ENCODE peak calls at places on chromosomes 11 and 22, in eight cellular contexts. Q, K, J, D, T, Y, P and V are unnamed samples. For H3K27me3 and H3K9me3, the result is how much of the 10 kb centered on the place peaks cover.

GRCh38 chr22:26567610-26568009 is 22.3 kb downstream of the TPST2 start:
- DNase-seq in T (no peak), D (no peak), J (no peak), Y (no peak), K (no peak), P (no peak), Q (no peak), V (no peak)

GRCh38 chr11:13486926-13487660 is 8.7 kb downstream of the PTH start:
- DNase-seq in K (peak), T (peak), Y (peak), J (no peak), P (no peak), D (peak), Q (peak), V (no peak)

GRCh38 chr11:132263231-132263630 is 892.8 kb downstream of the NTM start:
- DNase-seq in D (no peak), P (no peak), K (no peak), Q (no peak), Y (no peak), T (no peak), J (no peak), V (no peak)

GRCh38 chr11:45765107-45765668 is 39.8 kb upstream of the SLC35C1 start:
- DNase-seq in Q (no peak), Y (no peak), D (no peak), P (no peak), T (no peak), J (no peak), K (no peak), V (no peak)

GRCh38 chr11:1500466-1501420 is 14.2 kb upstream of the MOB2 start:
- DNase-seq in D (no peak), P (no peak), Q (no peak), Y (no peak), J (no peak), T (no peak), K (no peak), V (peak)

GRCh38 chr11:19952101-19952605 is 208.1 kb downstream of the DBX1 start:
- DNase-seq in T (no peak), K (no peak), J (no peak), Q (no peak), Y (no peak), D (no peak), P (no peak), V (no peak)

GRCh38 chr11:43508511-43508918 is 149.8 kb downstream of the TTC17 start:
- DNase-seq in D (peak), Y (no peak), J (no peak), Q (no peak), K (peak), T (no peak), P (no peak), V (no peak)

GRCh38 chr11:15577519-15577918 is 462.8 kb downstream of the INSC start:
- DNase-seq in K (no peak), P (no peak), D (no peak), J (no peak), Y (no peak), Q (no peak), T (no peak), V (no peak)

GRCh38 chr11:65625628-65626342 is 10.2 kb downstream of the PCNX3 start:
- DNase-seq in P (no peak), D (peak), T (peak), J (no peak), Y (peak), Q (peak), K (no peak), V (no peak)

GRCh38 chr11:130314184-130314748 is 451 bp downstream of the ZBTB44 start:
- DNase-seq in D (peak), J (no peak), Y (peak), K (no peak), P (no peak), T (peak), Q (peak), V (peak)

GRCh38 chr11:113587318-113587739 is 112.1 kb upstream of the DRD2 start:
- DNase-seq in Y (no peak), K (no peak), J (no peak), P (no peak), Q (no peak), D (peak), T (no peak), V (no peak)

GRCh38 chr22:20583471-20583922 is 76.1 kb downstream of the MED15 start:
- DNase-seq in T (peak), K (no peak), Y (no peak), D (no peak), J (no peak), Q (peak), P (no peak), V (no peak)
- TF ChIP-seq CTCF in T (peak), K (peak), Y (no peak), D (peak), J (no peak), Q (peak), P (no peak), V (no peak)

DNA sequence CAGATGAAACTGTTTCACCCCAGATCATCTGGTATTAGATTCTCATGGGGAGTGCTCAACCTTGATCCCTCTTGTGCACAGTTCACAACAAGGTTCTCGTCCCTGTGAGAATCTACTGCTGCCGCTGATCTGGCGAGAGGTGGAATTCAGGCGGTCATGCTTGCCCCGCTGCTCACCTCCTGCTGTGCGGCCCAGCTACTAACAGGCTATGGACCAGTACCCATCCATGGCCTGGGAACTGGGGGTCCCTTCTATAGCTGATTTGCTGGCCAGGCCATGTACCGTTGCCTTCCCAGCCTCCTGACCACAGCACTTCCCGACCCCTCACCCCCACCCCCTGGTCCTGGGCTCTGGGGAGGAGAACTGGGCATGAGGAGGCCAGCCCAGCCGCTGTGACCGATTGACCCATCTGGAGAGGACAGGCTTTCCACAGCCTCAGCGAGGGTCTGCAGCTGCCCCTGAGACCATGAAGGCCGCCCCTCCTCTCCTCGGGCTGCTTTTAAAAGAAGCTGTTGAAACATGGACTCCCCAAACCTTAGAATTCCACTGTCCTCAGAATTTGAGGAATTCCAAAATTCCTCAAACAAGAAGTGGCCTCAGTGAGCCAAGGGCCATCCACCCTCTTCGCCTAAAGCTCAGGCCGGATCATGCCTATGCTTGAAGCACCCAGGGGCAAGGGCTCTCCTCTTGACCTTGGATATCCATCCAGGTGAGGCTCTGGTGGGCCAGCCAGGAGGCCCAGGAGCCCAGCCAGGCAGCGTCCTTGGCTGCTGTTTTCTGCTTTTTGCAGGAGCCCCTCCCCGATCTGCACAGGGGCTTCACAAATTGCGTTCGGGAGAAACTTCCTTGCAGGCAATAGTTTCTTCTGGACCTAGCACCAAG is 2.4 kb downstream of the PHLDA2 start:
- DNase-seq in J (no peak), Q (no peak), D (no peak), T (no peak), K (no peak), P (no peak), Y (no peak), V (peak)
- H3K27me3 ChIP-seq in J (under half), Q (half or more), D (half or more), T (under half), K (under half), P (under half), Y (under half), V (half or more)

GRCh38 chr22:47279337-47279736 is 516.9 kb downstream of the TBC1D22A start:
- DNase-seq in J (no peak), P (no peak), K (no peak), Q (no peak), D (no peak), Y (no peak), T (no peak), V (no peak)
- H3K9me3 ChIP-seq in J (under half), P (under half), K (under half), Q (under half), D (under half), Y (under half), T (half or more), V (under half)

GRCh38 chr22:45208993-45209838 is 31.5 kb downstream of the KIAA0930 start:
- DNase-seq in Q (peak), P (peak), K (peak), D (peak), Y (no peak), T (peak), J (peak), V (peak)
- TF ChIP-seq CTCF in Q (peak), P (peak), K (peak), D (peak), Y (peak), T (peak), J (peak), V (peak)

GRCh38 chr11:128876133-128876650 is 9.1 kb upstream of the KCNJ1 start:
- DNase-seq in Y (no peak), J (no peak), P (no peak), K (no peak), T (no peak), Q (no peak), D (no peak), V (no peak)

GRCh38 chr11:128879817-128880216 is 11.3 kb upstream of the KCNJ5 start:
- DNase-seq in T (no peak), Y (no peak), P (no peak), Q (no peak), J (no peak), K (no peak), D (no peak), V (no peak)

GRCh38 chr11:128877726-128878125 is 10.6 kb upstream of the KCNJ1 start:
- DNase-seq in J (no peak), Y (no peak), K (no peak), P (no peak), T (no peak), D (no peak), Q (no peak), V (no peak)

GRCh38 chr11:128881221-128881620 is 9.9 kb upstream of the KCNJ5 start:
- DNase-seq in D (no peak), K (no peak), Q (no peak), Y (no peak), T (no peak), J (no peak), P (no peak), V (no peak)

GRCh38 chr11:128878455-128878854 is 11.4 kb upstream of the KCNJ1 start:
- DNase-seq in Q (no peak), P (no peak), K (no peak), D (no peak), T (no peak), Y (no peak), J (no peak), V (no peak)
- H3K27me3 ChIP-seq in Q (under half), P (under half), K (under half), D (under half), T (under half), Y (under half), J (under half), V (under half)

DNA sequence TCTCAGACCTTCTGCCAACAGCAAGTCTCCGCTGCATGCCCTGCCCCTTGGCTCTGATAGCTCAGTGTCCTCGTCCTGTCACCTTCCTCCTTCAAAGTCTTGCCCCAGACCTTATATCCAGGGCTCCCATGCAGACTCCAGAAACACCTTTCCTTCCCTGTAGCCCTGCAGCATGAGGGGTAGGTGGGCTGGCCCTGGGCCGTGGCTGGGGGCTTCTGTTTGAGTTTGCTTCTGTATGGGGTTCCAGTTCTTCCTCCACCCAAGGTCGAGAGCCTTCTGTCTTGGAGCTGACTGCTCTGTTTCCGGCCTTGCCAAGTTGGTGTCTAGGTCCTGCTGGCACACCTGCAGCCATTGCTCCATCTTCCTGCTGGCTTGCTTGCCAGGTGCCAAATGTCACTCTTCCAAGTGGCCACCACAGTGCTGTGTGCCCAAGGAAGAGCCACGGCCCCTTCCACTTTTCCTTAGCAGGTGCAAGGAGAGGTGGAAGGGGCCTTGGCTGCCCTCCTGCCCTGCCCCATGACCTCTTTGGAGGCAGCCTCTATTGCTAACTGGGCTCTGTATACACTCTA is 74.8 kb upstream of the NECTIN1 start:
- DNase-seq in Y (no peak), P (no peak), Q (no peak), D (no peak), J (no peak), K (no peak), T (no peak), V (no peak)
- H3K9me3 ChIP-seq in Y (under half), P (under half), Q (under half), D (under half), J (under half), K (under half), T (under half), V (under half)

DNA sequence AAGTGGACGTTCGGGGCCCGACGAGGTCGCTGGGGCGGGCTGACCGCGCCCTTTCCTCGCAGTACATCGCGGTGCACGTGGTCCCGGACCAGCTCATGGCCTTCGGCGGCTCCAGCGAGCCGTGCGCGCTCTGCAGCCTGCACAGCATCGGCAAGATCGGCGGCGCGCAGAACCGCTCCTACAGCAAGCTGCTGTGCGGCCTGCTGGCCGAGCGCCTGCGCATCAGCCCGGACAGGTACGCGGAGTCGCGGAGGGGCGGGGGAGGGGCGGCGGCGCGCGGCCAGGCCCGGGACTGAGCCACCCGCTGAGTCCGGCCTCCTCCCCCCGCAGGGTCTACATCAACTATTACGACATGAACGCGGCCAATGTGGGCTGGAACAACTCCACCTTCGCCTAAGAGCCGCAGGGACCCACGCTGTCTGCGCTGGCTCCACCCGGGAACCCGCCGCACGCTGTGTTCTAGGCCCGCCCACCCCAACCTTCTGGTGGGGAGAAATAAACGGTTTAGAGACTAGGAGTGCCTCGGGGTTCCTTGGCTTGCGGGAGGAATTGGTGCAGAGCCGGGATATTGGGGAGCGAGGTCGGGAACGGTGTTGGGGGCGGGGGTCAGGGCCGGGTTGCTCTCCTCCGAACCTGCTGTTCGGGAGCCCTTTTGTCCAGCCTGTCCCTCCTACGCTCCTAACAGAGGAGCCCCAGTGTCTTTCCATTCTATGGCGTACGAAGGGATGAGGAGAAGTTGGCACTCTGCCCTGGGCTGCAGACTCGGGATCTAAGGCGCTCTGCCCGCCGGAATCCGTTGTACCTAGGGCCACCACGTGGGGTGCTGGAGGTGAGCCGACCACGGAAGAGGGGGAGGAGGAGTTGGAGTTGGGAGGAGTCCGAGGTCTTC is 771 bp downstream of the MIF start:
- DNase-seq in T (peak), Y (peak), K (peak), Q (peak), J (peak), D (peak), P (peak), V (peak)
- TF ChIP-seq CTCF in T (peak), Y (peak), K (peak), Q (peak), J (peak), D (peak), P (no peak), V (peak)

GRCh38 chr22:22072169-22072836 is 89.7 kb upstream of the TOP3B start:
- DNase-seq in T (no peak), K (no peak), Y (no peak), P (no peak), D (no peak), J (no peak), Q (no peak), V (no peak)
- H3K27me3 ChIP-seq in T (half or more), K (under half), Y (under half), P (under half), D (half or more), J (under half), Q (half or more), V (under half)